ENCODE peak calls at places on chromosomes 1 and 21, in ten cellular contexts. C is NCI-H774, K is heart right ventricle, M is cardiac septum, A is T-helper 2 cell, O is GM13976, P is T-helper 1 cell, V is COR-L47, Y is cardiac muscle cell, Z is transverse colon. X is an unnamed sample.

GRCh38 chr1:190353538-190354101 is 124.0 kb downstream of the BRINP3 start:
- DNase-seq in C (no peak), K (no peak), M (no peak), A (no peak), O (no peak), P (no peak), V (no peak), Y (no peak), Z (no peak), X (no peak)

GRCh38 chr21:17045214-17045835 is 467.5 kb upstream of the CXADR start:
- DNase-seq in C (no peak), K (no peak), M (no peak), A (no peak), O (no peak), P (no peak), V (peak), Y (peak), Z (no peak), X (no peak)

GRCh38 chr1:85502625-85503083 is 37.7 kb upstream of the DDAH1 start:
- DNase-seq in C (no peak), K (no peak), M (no peak), A (no peak), O (no peak), P (no peak), V (peak), Y (peak), Z (peak), X (peak)

GRCh38 chr21:41242238-41242829 is 74.3 kb upstream of the FAM3B start:
- DNase-seq in C (no peak), K (no peak), M (no peak), A (no peak), O (no peak), P (no peak), V (no peak), Y (peak), Z (no peak), X (no peak)

GRCh38 chr1:170931650-170932049 is 3.7 kb upstream of the MROH9 start:
- DNase-seq in C (no peak), K (no peak), M (no peak), A (no peak), O (no peak), P (no peak), V (no peak), Y (no peak), Z (no peak), X (no peak)

GRCh38 chr1:171699526-171699925 is 42.3 kb downstream of the VAMP4 start:
- DNase-seq in C (no peak), K (no peak), M (no peak), A (no peak), O (no peak), P (no peak), V (no peak), Y (no peak), Z (no peak), X (no peak)

GRCh38 chr1:43774359-43774758 is 67.0 kb downstream of the ST3GAL3 start:
- DNase-seq in C (no peak), K (no peak), M (no peak), A (no peak), O (no peak), P (no peak), V (no peak), Y (no peak), Z (no peak), X (no peak)

GRCh38 chr1:184905601-184906322 is 68.5 kb downstream of the NIBAN1 start:
- DNase-seq in C (peak), K (no peak), M (no peak), A (no peak), O (no peak), P (no peak), V (peak), Y (no peak), Z (peak), X (no peak)

GRCh38 chr1:78410643-78411042 is 80.1 kb upstream of the PTGFR start:
- DNase-seq in C (no peak), K (no peak), M (no peak), A (no peak), O (no peak), P (no peak), V (no peak), Y (no peak), Z (no peak), X (no peak)

GRCh38 chr1:219498666-219499065 is 114.2 kb downstream of the ZC3H11B start:
- DNase-seq in C (no peak), K (no peak), M (no peak), A (no peak), O (no peak), P (no peak), V (no peak), Y (no peak), Z (peak), X (no peak)